ENCODE peak calls at places on chromosomes 5 and 9, in eight cellular contexts. I is K562, B is lung, S is IMR-90, P is adrenal gland, J is mammary epithelial cell, A is endothelial cell of umbilical vein, T is cardiac fibroblast. R is an unnamed sample.

GRCh38 chr9:87076825-87077224 is 129.5 kb upstream of the GAS1 start:
- DNase-seq in I (no peak), B (no peak), S (peak), P (no peak), J (no peak), A (no peak), T (no peak), R (no peak)

GRCh38 chr9:137438591-137439157 is 2.5 kb downstream of the ENTPD8 start:
- DNase-seq in I (no peak), B (no peak), S (no peak), P (no peak), J (no peak), A (no peak), T (no peak), R (no peak)

GRCh38 chr5:39714036-39714698 is 289.4 kb upstream of the DAB2 start:
- DNase-seq in I (peak), B (no peak), S (peak), P (peak), J (peak), A (peak), T (peak), R (peak)

GRCh38 chr9:36135791-36136276 is 699 bp upstream of the GLIPR2 start:
- DNase-seq in I (no peak), B (no peak), S (no peak), P (no peak), J (peak), A (no peak), T (no peak), R (no peak)

GRCh38 chr9:37471942-37472679 is 6.9 kb upstream of the ZBTB5 start:
- DNase-seq in I (no peak), B (no peak), S (peak), P (no peak), J (peak), A (peak), T (peak), R (peak)

GRCh38 chr5:29672678-29673077 is 1520.8 kb upstream of the CDH6 start:
- DNase-seq in I (no peak), B (no peak), S (no peak), P (no peak), J (no peak), A (no peak), T (no peak), R (no peak)

GRCh38 chr9:131872006-131872405 is 132.1 kb upstream of the RAPGEF1 start:
- DNase-seq in I (peak), B (no peak), S (no peak), P (no peak), J (no peak), A (no peak), T (no peak), R (no peak)

GRCh38 chr5:138452720-138453119 is 12.6 kb upstream of the EGR1 start:
- DNase-seq in I (no peak), B (no peak), S (no peak), P (no peak), J (no peak), A (peak), T (no peak), R (no peak)

GRCh38 chr5:178072749-178073148 is 40.6 kb upstream of the N4BP3 start:
- DNase-seq in I (no peak), B (no peak), S (no peak), P (no peak), J (no peak), A (no peak), T (no peak), R (no peak)

GRCh38 chr5:124401247-124402143 is 344.9 kb downstream of the ZNF608 start:
- DNase-seq in I (no peak), B (no peak), S (no peak), P (no peak), J (peak), A (no peak), T (no peak), R (no peak)

GRCh38 chr5:80072103-80073073 is 37.2 kb downstream of the THBS4 start:
- DNase-seq in I (no peak), B (no peak), S (peak), P (no peak), J (no peak), A (no peak), T (peak), R (no peak)

GRCh38 chr5:154541553-154541952 is 63.5 kb upstream of the HAND1 start:
- DNase-seq in I (no peak), B (no peak), S (no peak), P (no peak), J (no peak), A (no peak), T (no peak), R (no peak)

GRCh38 chr5:56516936-56517521 is 283.9 kb upstream of the ANKRD55 start:
- DNase-seq in I (no peak), B (no peak), S (peak), P (peak), J (peak), A (peak), T (peak), R (no peak)

GRCh38 chr5:92513067-92513466 is 1068.0 kb downstream of the NR2F1-AS1 start:
- DNase-seq in I (no peak), B (no peak), S (peak), P (no peak), J (peak), A (no peak), T (peak), R (no peak)

GRCh38 chr9:130149654-130150286 is 22.4 kb upstream of the NCS1 start:
- DNase-seq in I (peak), B (no peak), S (no peak), P (no peak), J (no peak), A (no peak), T (no peak), R (no peak)

DNA sequence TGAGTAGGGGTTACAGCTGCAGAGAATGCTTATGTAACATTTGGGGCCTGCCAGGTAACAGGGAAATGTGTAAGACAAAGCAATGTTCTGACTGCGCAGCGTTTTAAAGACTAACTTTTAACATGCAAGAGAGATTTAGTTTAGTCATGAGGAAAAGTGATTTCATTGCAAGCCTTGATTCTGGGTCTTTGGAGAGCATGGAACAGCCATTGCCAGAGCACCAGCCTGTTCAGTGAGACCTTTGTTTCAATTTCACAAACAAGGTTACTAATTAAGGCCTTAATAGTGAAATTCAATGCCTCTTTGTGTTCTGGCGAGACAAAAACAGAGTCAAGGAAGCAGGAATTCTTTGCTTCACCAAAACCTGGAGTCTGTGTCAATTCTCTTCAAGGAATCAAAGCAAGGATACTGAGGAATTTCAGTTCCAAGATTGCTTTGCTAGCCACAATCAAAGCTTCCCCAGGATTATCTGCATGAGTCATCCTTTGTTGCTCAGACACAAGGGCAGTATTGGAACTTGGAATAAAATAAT is 14.4 kb downstream of the CKMT2 start:
- DNase-seq in I (no peak), B (no peak), S (peak), P (no peak), J (peak), A (peak), T (peak), R (no peak)
- H3K4me3 ChIP-seq in I (no peak), B (no peak), S (no peak), P (no peak), J (no peak), A (no peak), T (no peak), R (no peak)

GRCh38 chr9:34992376-34992951 is 2.9 kb downstream of the DNAJB5 start:
- DNase-seq in I (peak), B (no peak), S (peak), P (peak), J (peak), A (peak), T (peak), R (peak)
- H3K4me3 ChIP-seq in I (no peak), B (no peak), S (no peak), P (no peak), J (no peak), A (no peak), T (no peak), R (no peak)

GRCh38 chr9:72304538-72304937 is 60.5 kb downstream of the ZFAND5 start:
- DNase-seq in I (no peak), B (no peak), S (no peak), P (no peak), J (no peak), A (no peak), T (no peak), R (no peak)
- H3K4me3 ChIP-seq in I (no peak), B (peak), S (no peak), P (no peak), J (no peak), A (no peak), T (peak), R (no peak)

DNA sequence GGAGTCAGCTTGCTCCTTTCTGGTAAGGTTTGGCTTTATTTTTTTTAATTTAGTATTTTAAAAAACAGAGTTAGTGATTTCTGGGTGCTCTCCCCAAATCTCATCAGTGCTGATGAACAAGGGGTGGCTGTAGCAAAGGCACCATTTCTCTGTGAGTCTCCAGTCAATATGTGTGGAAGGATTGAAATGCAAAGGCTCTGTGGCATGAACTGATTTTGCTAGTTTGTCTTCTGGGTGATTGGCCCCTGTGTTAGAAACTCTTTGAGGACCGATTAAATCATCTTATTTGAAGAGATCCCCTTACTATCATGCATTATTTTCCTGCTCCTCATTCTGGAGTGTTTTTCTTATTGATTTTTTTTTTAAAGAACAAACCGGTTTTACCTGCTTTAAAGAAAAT is 596 bp downstream of the TEK start:
- DNase-seq in I (no peak), B (no peak), S (no peak), P (no peak), J (no peak), A (no peak), T (peak), R (no peak)
- H3K4me3 ChIP-seq in I (no peak), B (peak), S (peak), P (no peak), J (no peak), A (peak), T (peak), R (peak)

GRCh38 chr5:42985129-42986037 is 54.7 kb downstream of the ANXA2R start:
- DNase-seq in I (no peak), B (no peak), S (peak), P (no peak), J (peak), A (peak), T (peak), R (peak)
- H3K4me3 ChIP-seq in I (no peak), B (no peak), S (no peak), P (no peak), J (no peak), A (no peak), T (no peak), R (no peak)

DNA sequence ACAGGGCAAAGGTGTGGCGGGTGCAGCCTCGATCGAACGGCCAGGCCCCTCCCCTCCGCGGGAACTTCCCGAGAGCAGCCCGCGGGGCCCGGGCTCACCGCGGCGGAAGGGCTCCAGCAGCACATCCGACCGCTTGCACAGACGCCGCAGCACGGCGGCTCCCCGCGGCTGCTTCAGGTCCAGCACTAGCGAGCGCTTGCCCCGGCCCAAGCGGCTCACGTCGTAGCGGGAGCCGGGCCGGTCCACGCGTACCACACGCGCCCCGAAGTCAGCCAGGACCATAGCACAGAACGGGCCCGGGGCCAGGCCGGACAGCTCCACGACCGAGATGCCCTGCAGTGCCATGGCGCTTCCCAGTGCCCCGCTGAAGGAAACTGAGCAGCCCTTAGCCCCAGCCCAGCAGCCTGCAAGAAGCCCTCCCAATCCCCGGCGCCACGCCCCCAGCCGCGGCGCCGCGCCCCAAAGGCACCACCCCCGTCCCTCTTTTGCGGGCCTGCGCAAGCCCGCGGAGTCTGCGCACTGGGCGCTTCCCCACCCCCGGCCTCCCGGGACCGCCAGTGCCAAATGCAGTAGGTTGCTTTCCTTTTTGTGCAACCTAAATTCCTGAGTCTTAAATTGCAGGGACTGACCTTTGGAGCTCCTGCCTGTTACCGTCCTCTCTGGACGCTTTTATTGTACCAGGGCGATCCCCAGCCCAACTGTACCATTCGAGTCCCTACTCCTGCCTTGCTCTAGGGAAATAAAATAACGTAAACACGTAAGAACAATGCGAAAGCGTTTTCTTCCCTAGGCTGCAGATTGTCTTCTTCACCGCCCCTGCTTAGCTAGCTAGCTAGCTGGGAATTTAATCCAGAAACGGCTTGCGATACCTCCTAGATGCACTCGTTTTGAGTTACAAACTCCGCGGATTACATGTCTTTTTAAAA is at the start of gene AMACR:
- DNase-seq in I (peak), B (peak), S (peak), P (peak), J (peak), A (peak), T (peak), R (peak)
- H3K4me3 ChIP-seq in I (peak), B (peak), S (peak), P (peak), J (peak), A (peak), T (peak), R (peak)

GRCh38 chr5:108881133-108881532 is 133.4 kb downstream of the FER start:
- DNase-seq in I (no peak), B (no peak), S (no peak), P (no peak), J (no peak), A (no peak), T (no peak), R (no peak)

GRCh38 chr5:108878756-108879155 is 131.1 kb downstream of the FER start:
- DNase-seq in I (no peak), B (no peak), S (no peak), P (no peak), J (no peak), A (no peak), T (no peak), R (no peak)

DNA sequence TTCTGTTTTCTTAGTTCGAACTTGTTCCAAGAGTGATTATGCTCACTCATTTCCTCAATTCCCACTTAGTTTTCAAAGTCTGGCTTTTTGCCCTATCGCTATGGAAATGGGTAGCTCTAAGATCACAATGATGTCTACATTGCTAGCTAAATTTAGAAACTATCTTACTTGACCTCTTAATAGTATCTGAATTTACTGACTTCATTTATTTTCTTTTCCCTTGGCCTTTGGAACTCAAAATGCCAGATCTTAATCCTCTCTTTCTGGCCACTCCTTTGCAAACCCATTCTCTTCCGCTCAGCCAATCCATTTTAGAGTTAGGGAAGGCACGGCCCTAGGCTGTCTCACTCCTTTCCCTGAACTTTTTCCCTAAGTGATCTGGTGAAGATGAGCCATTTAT is 137.0 kb downstream of the FER start:
- DNase-seq in I (no peak), B (no peak), S (peak), P (no peak), J (no peak), A (peak), T (peak), R (peak)
- H3K4me3 ChIP-seq in I (no peak), B (no peak), S (no peak), P (no peak), J (no peak), A (no peak), T (no peak), R (no peak)

R was measured in skeletal muscle cell.